ENCODE peak calls at places on chromosomes 5 and 9, in ten cellular contexts. W is IMR-90, I is endothelial cell, T is GM23338, K is psoas muscle, O is AG04450, Z is AG10803, J is fibroblast of pulmonary artery, Q is fibroblast of mammary gland, L is Caco-2. E is an unnamed sample.

GRCh38 chr9:12794024-12794799 is 19.4 kb downstream of the LURAP1L start:
- DNase-seq in O (peak; percentile 37), I (no peak), T (no peak), K (no peak), W (peak; percentile 61), Q (peak; percentile 77), J (peak; percentile 56), L (no peak), Z (peak; percentile 74), E (peak; percentile 59)

GRCh38 chr5:149632311-149633251 is 51.3 kb downstream of the ARHGEF37 start:
- DNase-seq in Q (peak; percentile 82), L (no peak), O (peak; percentile 37), Z (peak; percentile 38), J (peak; percentile 80), K (no peak), I (no peak), W (peak; percentile 93), T (peak; percentile 51), E (peak; percentile 66)

GRCh38 chr5:159208508-159209437 is 580 bp downstream of the RNF145 start:
- DNase-seq in Z (peak; percentile 48), O (no peak), J (peak; percentile 46), K (peak; percentile 63), T (peak; percentile 78), Q (no peak), L (peak; percentile 31), I (peak; percentile 38), W (peak; percentile 28), E (peak; percentile 33)

GRCh38 chr5:149829954-149830353 is 99.8 kb downstream of the PPARGC1B start:
- DNase-seq in L (no peak), Z (peak; percentile 10), I (no peak), K (no peak), W (no peak), O (no peak), Q (peak; percentile 22), J (no peak), T (peak; percentile 48), E (no peak)

GRCh38 chr9:126673689-126674364 is 60.1 kb downstream of the LMX1B start:
- DNase-seq in J (peak; percentile 4), K (no peak), L (peak; percentile 85), I (no peak), Z (no peak), O (no peak), T (peak; percentile 63), Q (no peak), W (peak; percentile 2), E (peak; percentile 6)

GRCh38 chr9:130444565-130445221 is at the start of gene ASS1:
- DNase-seq in J (peak; percentile 35), L (peak; percentile 90), W (no peak), I (peak; percentile 28), T (peak; percentile 87), Z (peak; percentile 52), Q (no peak), O (no peak), K (peak; percentile 82), E (peak; percentile 51)

GRCh38 chr5:147346006-147346561 is 111.3 kb downstream of the STK32A start:
- DNase-seq in J (no peak), I (no peak), T (peak; percentile 32), Z (no peak), O (no peak), L (peak; percentile 10), W (no peak), Q (peak; percentile 7), K (no peak), E (no peak)

GRCh38 chr9:136575626-136576268 is 29.9 kb upstream of the NOTCH1 start:
- DNase-seq in J (no peak), L (no peak), O (no peak), Q (no peak), W (no peak), I (no peak), T (no peak), Z (no peak), K (peak; percentile 33), E (no peak)

GRCh38 chr9:122318284-122318683 is 52.5 kb upstream of the PTGS1 start:
- DNase-seq in T (no peak), Z (peak; percentile 31), Q (peak; percentile 12), L (no peak), I (no peak), J (no peak), K (no peak), O (no peak), W (no peak), E (peak; percentile 50)

GRCh38 chr5:32450952-32451351 is 6.4 kb upstream of the ZFR start:
- DNase-seq in W (no peak), Z (no peak), L (no peak), I (no peak), T (peak; percentile 58), Q (no peak), J (no peak), K (no peak), O (no peak), E (no peak)
- TF ChIP-seq CTCF in W (peak; percentile 9), Z (no peak), L (no peak), I (no peak), T (peak; percentile 63), Q (peak; percentile 36), J (peak; percentile 26), K (no peak), O (peak; percentile 30), E (no peak)

GRCh38 chr5:172544371-172545120 is 90.2 kb upstream of the SH3PXD2B start:
- DNase-seq in K (no peak), Z (no peak), T (no peak), W (no peak), Q (no peak), O (no peak), L (no peak), I (no peak), J (no peak), E (no peak)
- TF ChIP-seq CTCF in K (no peak), Z (no peak), T (no peak), W (no peak), Q (no peak), O (no peak), L (no peak), I (no peak), J (no peak), E (no peak)

DNA sequence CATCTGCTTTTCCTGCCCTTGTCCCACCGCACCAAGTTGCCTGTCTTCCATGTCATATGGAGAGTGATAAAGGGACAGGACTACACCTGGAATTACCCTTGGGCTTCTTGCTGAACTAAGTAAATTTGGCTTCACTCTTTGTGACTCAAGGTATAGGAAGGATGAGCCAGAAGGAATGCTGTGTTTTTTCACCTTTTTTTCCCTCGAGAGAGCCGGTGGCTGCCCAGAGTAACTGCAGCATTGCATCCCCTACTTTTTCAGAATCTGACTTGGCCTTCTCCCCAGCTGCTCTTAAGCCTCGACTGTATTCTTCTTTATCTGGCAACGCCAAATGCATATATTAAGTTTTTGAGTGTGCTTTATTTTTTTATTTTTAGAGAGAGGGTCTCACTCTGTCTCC is 38.4 kb downstream of the RCL1 start:
- DNase-seq in O (no peak), Z (no peak), W (peak; percentile 37), I (no peak), T (peak; percentile 55), K (no peak), Q (peak; percentile 35), J (no peak), L (no peak), E (no peak)
- TF ChIP-seq CTCF in O (no peak), Z (no peak), W (no peak), I (no peak), T (no peak), K (no peak), Q (no peak), J (no peak), L (no peak), E (no peak)

GRCh38 chr5:10201223-10201868 is 48.3 kb downstream of the ATPSCKMT start:
- DNase-seq in Q (peak; percentile 16), T (peak; percentile 82), I (peak; percentile 54), K (no peak), J (peak; percentile 4), O (no peak), L (no peak), Z (no peak), W (peak; percentile 7), E (peak; percentile 2)
- TF ChIP-seq CTCF in Q (peak; percentile 51), T (peak; percentile 91), I (peak; percentile 55), K (peak; percentile 4), J (peak; percentile 38), O (peak; percentile 62), L (no peak), Z (peak; percentile 28), W (peak; percentile 30), E (peak; percentile 34)

DNA sequence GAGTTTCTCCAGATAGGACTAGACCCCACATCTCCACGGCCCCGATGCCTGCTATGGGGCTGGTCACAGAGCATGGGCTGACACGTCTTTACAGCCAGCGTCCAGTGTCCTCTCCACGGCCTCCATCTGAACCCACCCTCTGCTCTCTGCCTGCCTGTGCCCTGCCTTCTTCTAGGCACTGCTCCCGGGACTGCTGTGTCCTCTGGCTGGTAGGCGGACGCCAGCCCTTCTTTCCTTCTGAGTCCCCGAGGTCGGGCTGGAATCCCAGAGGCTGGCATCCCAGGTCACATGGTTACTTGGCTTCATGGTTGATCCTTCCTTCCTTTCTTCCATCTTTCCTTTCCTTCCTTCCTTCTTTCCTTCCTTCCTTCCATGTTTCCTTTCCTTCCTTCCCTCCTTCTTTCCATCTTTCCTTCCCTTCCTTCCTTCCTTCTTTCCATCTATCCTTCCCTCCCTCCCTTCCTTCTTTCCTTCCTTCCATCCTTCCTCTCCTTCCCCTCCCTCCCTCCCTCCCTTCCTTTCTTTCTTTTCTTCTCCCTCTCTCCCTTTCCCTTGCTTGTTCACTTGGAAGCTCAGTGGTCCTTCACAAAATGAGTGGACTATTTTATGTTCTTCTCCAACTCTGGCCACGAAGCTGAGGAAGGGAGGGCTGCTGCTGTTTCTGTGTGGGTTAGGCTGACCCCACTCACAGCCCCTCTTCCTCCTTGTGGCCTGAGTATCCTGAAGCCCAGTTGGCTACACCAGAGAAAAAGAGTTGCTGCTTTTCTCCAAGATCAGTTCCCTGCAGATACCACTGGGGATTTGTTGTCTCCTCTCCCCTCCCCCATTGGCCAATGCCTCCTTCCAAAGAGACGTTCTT is 66.8 kb upstream of the NEURL1B start:
- DNase-seq in K (no peak), Z (no peak), T (no peak), Q (no peak), I (no peak), J (no peak), O (no peak), L (no peak), W (no peak), E (no peak)
- TF ChIP-seq CTCF in K (no peak), Z (no peak), T (no peak), Q (no peak), I (no peak), J (no peak), O (no peak), L (no peak), W (no peak), E (no peak)

GRCh38 chr5:14595877-14596276 is 14.3 kb downstream of the OTULINL start:
- DNase-seq in J (no peak), Q (no peak), I (no peak), T (no peak), K (no peak), O (no peak), W (no peak), L (no peak), Z (no peak), E (no peak)
- TF ChIP-seq CTCF in J (no peak), Q (no peak), I (no peak), T (no peak), K (no peak), O (no peak), W (no peak), L (no peak), Z (no peak), E (no peak)

GRCh38 chr9:21326526-21327139 is 8.6 kb downstream of the KLHL9 start:
- DNase-seq in L (peak; percentile 7), T (peak; percentile 73), K (no peak), I (no peak), J (peak; percentile 65), O (no peak), Q (peak; percentile 59), Z (peak; percentile 46), W (peak; percentile 44), E (peak; percentile 60)
- TF ChIP-seq CTCF in L (peak; percentile 27), T (peak; percentile 72), K (peak; percentile 72), I (peak; percentile 65), J (peak; percentile 68), O (peak; percentile 75), Q (peak; percentile 75), Z (peak; percentile 72), W (peak; percentile 72), E (peak; percentile 66)

E was measured in cardiac fibroblast.